ENCODE peak calls at places on chromosomes 6 and 20, in nine cellular contexts. N is endothelial cell, C is activated B cell treated with CpG ODN at 0.5 μM for 24 hours, P is HFFc6, L is Daoy, M is islet precursor cell, I is DMS53, X is retina, U is heart right ventricle. A is an unnamed sample.

GRCh38 chr6:43764767-43765166 is 5.2 kb upstream of the VEGFA start:
- DNase-seq in N (no peak), C (no peak), P (no peak), L (no peak), M (no peak), I (no peak), X (no peak), U (no peak), A (no peak)

GRCh38 chr6:69693749-69694148 is 103.1 kb downstream of the LMBRD1 start:
- DNase-seq in N (no peak), C (no peak), P (peak), L (no peak), M (no peak), I (no peak), X (no peak), U (no peak), A (no peak)

GRCh38 chr6:44499609-44500008 is 112.1 kb downstream of the CDC5L start:
- DNase-seq in N (no peak), C (no peak), P (no peak), L (no peak), M (peak), I (no peak), X (no peak), U (no peak), A (no peak)

GRCh38 chr6:38509713-38510112 is 130.0 kb downstream of the BTBD9 start:
- DNase-seq in N (no peak), C (no peak), P (peak), L (peak), M (no peak), I (peak), X (no peak), U (no peak), A (no peak)

GRCh38 chr6:28658475-28659249 is 133.0 kb downstream of the GPX5 start:
- DNase-seq in N (peak), C (no peak), P (no peak), L (no peak), M (peak), I (no peak), X (peak), U (no peak), A (no peak)

GRCh38 chr20:1302578-1303541 is 26.1 kb downstream of the SDCBP2 start:
- DNase-seq in N (no peak), C (no peak), P (no peak), L (peak), M (no peak), I (peak), X (no peak), U (no peak), A (peak)

GRCh38 chr6:30321692-30322388 is 4.9 kb upstream of the TRIM39 start:
- DNase-seq in N (no peak), C (no peak), P (no peak), L (no peak), M (no peak), I (no peak), X (no peak), U (no peak), A (no peak)

GRCh38 chr6:127481628-127482027 is 22.4 kb upstream of the KIAA0408 start:
- DNase-seq in N (no peak), C (no peak), P (peak), L (peak), M (peak), I (peak), X (no peak), U (no peak), A (no peak)

GRCh38 chr6:20833881-20834515 is 299.7 kb downstream of the CDKAL1 start:
- DNase-seq in N (no peak), C (no peak), P (no peak), L (no peak), M (peak), I (no peak), X (no peak), U (no peak), A (peak)

GRCh38 chr20:24764825-24765224 is 184.2 kb upstream of the CST7 start:
- DNase-seq in N (no peak), C (no peak), P (no peak), L (no peak), M (peak), I (no peak), X (no peak), U (no peak), A (no peak)

GRCh38 chr6:149896491-149896890 is 1.4 kb downstream of the RAET1E start:
- DNase-seq in N (no peak), C (no peak), P (peak), L (peak), M (no peak), I (peak), X (no peak), U (no peak), A (peak)

GRCh38 chr6:122753688-122754056 is 25.8 kb upstream of the FABP7 start:
- DNase-seq in N (no peak), C (no peak), P (peak), L (peak), M (no peak), I (no peak), X (no peak), U (no peak), A (no peak)

GRCh38 chr20:41123636-41124035 is 13.7 kb upstream of the PLCG1 start:
- DNase-seq in N (no peak), C (no peak), P (no peak), L (no peak), M (no peak), I (no peak), X (no peak), U (no peak), A (no peak)

GRCh38 chr6:107153061-107153460 is 37.7 kb upstream of the BEND3 start:
- DNase-seq in N (no peak), C (no peak), P (no peak), L (no peak), M (no peak), I (peak), X (no peak), U (no peak), A (no peak)

GRCh38 chr6:129385117-129385516 is 324.9 kb downstream of the ARHGAP18 start:
- DNase-seq in N (no peak), C (no peak), P (no peak), L (no peak), M (no peak), I (no peak), X (no peak), U (no peak), A (no peak)

GRCh38 chr20:57277398-57278105 is 11.1 kb upstream of the BMP7 start:
- DNase-seq in N (no peak), C (no peak), P (no peak), L (no peak), M (peak), I (no peak), X (no peak), U (no peak), A (no peak)

GRCh38 chr20:59908855-59909254 is 24.6 kb downstream of the SYCP2 start:
- DNase-seq in N (no peak), C (no peak), P (no peak), L (no peak), M (no peak), I (no peak), X (no peak), U (no peak), A (no peak)

GRCh38 chr6:158669145-158670035 is 19.5 kb downstream of the SYTL3 start:
- DNase-seq in N (no peak), C (no peak), P (no peak), L (no peak), M (peak), I (no peak), X (no peak), U (no peak), A (no peak)

GRCh38 chr6:84150680-84151079 is 76.8 kb downstream of the CEP162 start:
- DNase-seq in N (no peak), C (no peak), P (peak), L (peak), M (no peak), I (peak), X (no peak), U (no peak), A (no peak)

GRCh38 chr6:79170431-79170830 is 64.1 kb downstream of the HMGN3 start:
- DNase-seq in N (no peak), C (no peak), P (no peak), L (no peak), M (no peak), I (no peak), X (no peak), U (no peak), A (no peak)

GRCh38 chr20:53030061-53030460 is 57.9 kb downstream of the TSHZ2 start:
- DNase-seq in N (no peak), C (no peak), P (no peak), L (no peak), M (no peak), I (no peak), X (no peak), U (no peak), A (no peak)

GRCh38 chr6:122778334-122778733 is 1.2 kb upstream of the FABP7 start:
- DNase-seq in N (no peak), C (no peak), P (no peak), L (no peak), M (no peak), I (no peak), X (peak), U (no peak), A (no peak)

GRCh38 chr20:17449039-17449438 is 82.1 kb downstream of the BFSP1 start:
- DNase-seq in N (no peak), C (no peak), P (no peak), L (no peak), M (peak), I (no peak), X (no peak), U (no peak), A (no peak)

GRCh38 chr20:50838707-50839385 is 44.0 kb downstream of the BCAS4 start:
- DNase-seq in N (no peak), C (no peak), P (no peak), L (no peak), M (no peak), I (no peak), X (no peak), U (no peak), A (no peak)

GRCh38 chr20:36199293-36200257 is 36.7 kb upstream of the AAR2 start:
- DNase-seq in N (peak), C (peak), P (peak), L (peak), M (peak), I (peak), X (peak), U (peak), A (peak)

GRCh38 chr20:53399592-53400335 is 193.9 kb downstream of the ZNF217 start:
- DNase-seq in N (no peak), C (no peak), P (no peak), L (no peak), M (no peak), I (no peak), X (no peak), U (no peak), A (no peak)

GRCh38 chr20:63567382-63568169 is 6.5 kb downstream of the HELZ2 start:
- DNase-seq in N (no peak), C (peak), P (no peak), L (no peak), M (no peak), I (no peak), X (no peak), U (no peak), A (peak)

GRCh38 chr6:169858293-169858934 is 107.0 kb downstream of the ERMARD start:
- DNase-seq in N (no peak), C (peak), P (no peak), L (no peak), M (no peak), I (no peak), X (no peak), U (no peak), A (no peak)

A was measured in KBM-7.